ENCODE peak calls at places on chromosomes 4 and X, in four cellular contexts. Z is AG09309, L is heart right ventricle, Y is SJSA1. I is an unnamed sample.

GRCh38 chr4:38275331-38275821 is 315.2 kb downstream of the PTTG2 start:
- DNase-seq in Z (no peak), L (no peak), Y (no peak), I (no peak)

GRCh38 chr4:184385705-184386141 is 88.6 kb downstream of the IRF2 start:
- DNase-seq in Z (no peak), L (peak), Y (no peak), I (no peak)

GRCh38 chrX:9845574-9845948 is 59.3 kb downstream of the SHROOM2 start:
- DNase-seq in Z (no peak), L (no peak), Y (no peak), I (no peak)

GRCh38 chr4:81314196-81314896 is 99.3 kb upstream of the PRKG2 start:
- DNase-seq in Z (peak), L (peak), Y (no peak), I (no peak)

GRCh38 chr4:133865606-133866327 is 335.8 kb downstream of the PABPC4L start:
- DNase-seq in Z (no peak), L (no peak), Y (no peak), I (peak)

GRCh38 chrX:7372843-7373525 is 225.0 kb upstream of the PUDP start:
- DNase-seq in Z (peak), L (no peak), Y (no peak), I (no peak)

GRCh38 chr4:88060431-88060830 is 53.0 kb downstream of the PKD2 start:
- DNase-seq in Z (no peak), L (no peak), Y (no peak), I (no peak)

GRCh38 chr4:93828332-93828829 is at the start of gene ATOH1:
- DNase-seq in Z (no peak), L (no peak), Y (no peak), I (peak)

GRCh38 chr4:62644372-62644771 is 1444.2 kb downstream of the ADGRL3 start:
- DNase-seq in Z (no peak), L (peak), Y (no peak), I (peak)

GRCh38 chrX:154083134-154083517 is 14.4 kb downstream of the MECP2 start:
- DNase-seq in Z (no peak), L (no peak), Y (no peak), I (no peak)

GRCh38 chr4:76087007-76087769 is 12.7 kb downstream of the ART3 start:
- DNase-seq in Z (no peak), L (peak), Y (peak), I (peak)

GRCh38 chr4:5998333-5998936 is 19.8 kb downstream of the C4orf50 start:
- DNase-seq in Z (peak), L (peak), Y (no peak), I (peak)

GRCh38 chr4:88952081-88952480 is 104.9 kb downstream of the FAM13A start:
- DNase-seq in Z (no peak), L (no peak), Y (no peak), I (no peak)

GRCh38 chr4:41212221-41213203 is 1.8 kb downstream of the APBB2 start:
- DNase-seq in Z (no peak), L (peak), Y (no peak), I (peak)

GRCh38 chr4:128600996-128601857 is 208.3 kb upstream of the JADE1 start:
- DNase-seq in Z (peak), L (peak), Y (peak), I (no peak)

GRCh38 chrX:39613508-39613921 is 484.2 kb downstream of the BCOR start:
- DNase-seq in Z (no peak), L (peak), Y (no peak), I (peak)

GRCh38 chr4:80192937-80193336 is 4.4 kb upstream of the PRDM8 start:
- DNase-seq in Z (peak), L (no peak), Y (no peak), I (no peak)

GRCh38 chrX:47313056-47313455 is 57.3 kb upstream of the ZNF157 start:
- DNase-seq in Z (no peak), L (peak), Y (no peak), I (no peak)
- H3K4me3 ChIP-seq in Z (no peak), L (no peak), Y (no peak), I (no peak)

GRCh38 chrX:119695535-119696050 is 2.6 kb upstream of the SEPTIN6 start:
- DNase-seq in Z (no peak), L (no peak), Y (no peak), I (no peak)
- H3K4me3 ChIP-seq in Z (no peak), L (no peak), Y (no peak), I (no peak)

GRCh38 chr4:158945529-158946108 is 157.3 kb upstream of the RAPGEF2 start:
- DNase-seq in Z (no peak), L (no peak), Y (no peak), I (no peak)

GRCh38 chr4:158949094-158949493 is 153.8 kb upstream of the RAPGEF2 start:
- DNase-seq in Z (no peak), L (no peak), Y (no peak), I (no peak)

GRCh38 chr4:158946825-158947224 is 156.1 kb upstream of the RAPGEF2 start:
- DNase-seq in Z (no peak), L (no peak), Y (no peak), I (no peak)

GRCh38 chr4:158948071-158948470 is 154.8 kb upstream of the RAPGEF2 start:
- DNase-seq in Z (no peak), L (no peak), Y (no peak), I (no peak)
- H3K4me3 ChIP-seq in Z (no peak), L (no peak), Y (no peak), I (no peak)

DNA sequence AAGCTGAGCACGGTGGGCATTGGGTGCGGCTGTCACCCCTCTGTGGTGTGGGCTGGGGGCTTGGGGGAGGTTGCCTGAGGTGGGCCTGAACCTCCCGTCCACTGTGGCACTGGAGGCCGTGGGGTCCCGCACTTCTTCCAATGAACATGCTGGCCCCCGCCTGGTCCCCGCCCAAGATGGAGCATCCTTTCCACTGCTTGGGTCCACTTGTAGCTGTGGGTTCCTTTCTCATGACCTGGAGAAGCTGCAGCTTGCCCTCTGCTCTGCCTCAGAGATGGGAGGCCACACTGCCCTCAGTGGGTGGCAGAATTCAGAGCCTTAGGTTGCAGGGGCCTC is 26.2 kb downstream of the SH3TC1 start:
- DNase-seq in Z (no peak), L (no peak), Y (no peak), I (no peak)
- H3K4me3 ChIP-seq in Z (no peak), L (no peak), Y (no peak), I (no peak)

DNA sequence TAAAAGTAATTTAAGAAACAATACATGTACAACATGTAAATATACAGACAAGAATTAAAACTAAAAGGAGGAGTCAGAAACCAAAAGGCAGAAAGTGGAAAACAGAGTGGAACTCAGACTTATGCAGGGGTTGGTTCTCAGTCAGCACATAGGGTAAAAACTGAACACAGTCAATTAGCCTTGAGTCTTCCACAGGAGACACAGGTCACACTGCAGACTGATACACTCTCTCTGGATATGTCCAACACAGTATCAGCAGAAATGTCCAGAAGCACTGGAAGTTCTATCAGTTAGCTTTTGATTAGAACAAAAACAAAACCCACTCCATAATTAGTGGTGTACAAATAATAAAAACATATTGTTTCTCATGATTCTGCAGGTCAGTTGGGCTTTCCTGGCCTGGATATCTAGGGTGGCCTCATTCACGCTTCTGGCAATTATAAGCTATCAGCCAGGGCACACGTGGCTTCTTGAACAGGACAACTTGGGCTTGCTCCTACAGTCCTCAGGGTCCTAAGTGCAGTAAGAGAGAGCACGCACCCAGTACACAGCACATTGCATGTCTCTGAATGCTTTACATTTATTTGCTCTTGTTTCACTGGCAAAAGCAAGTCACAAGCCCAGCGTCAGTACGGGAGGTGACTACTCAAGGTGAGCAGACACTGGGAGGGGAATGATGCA is 21.6 kb downstream of the TEC start:
- DNase-seq in Z (no peak), L (no peak), Y (no peak), I (no peak)
- H3K4me3 ChIP-seq in Z (no peak), L (no peak), Y (no peak), I (no peak)

DNA sequence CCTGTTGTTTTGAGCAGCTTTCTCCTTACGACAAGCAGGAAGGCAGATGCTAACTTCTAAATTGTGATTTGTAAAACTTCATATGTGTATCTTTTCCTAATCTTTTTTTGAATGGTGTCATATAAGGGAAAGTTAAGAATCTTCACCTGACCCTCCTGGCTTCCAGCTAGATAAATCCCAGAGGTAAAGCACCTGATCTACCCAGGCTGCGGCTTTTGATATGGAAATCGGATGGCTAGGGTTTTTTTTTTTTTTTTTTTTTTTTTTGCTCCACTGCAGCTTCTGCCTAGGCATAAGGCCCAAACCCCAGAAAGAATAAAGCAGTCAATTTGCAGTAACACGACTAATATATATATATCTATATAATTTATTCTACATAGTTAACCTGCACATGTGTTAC is 10.0 kb downstream of the MAB21L2 start:
- DNase-seq in Z (no peak), L (no peak), Y (no peak), I (no peak)
- H3K4me3 ChIP-seq in Z (no peak), L (no peak), Y (no peak), I (no peak)